ENCODE peak calls at places on chromosomes 11 and 22, in five cellular contexts. X, U, C, S and Z are unnamed samples.

GRCh38 chr11:111359223-111360149 is 19.6 kb downstream of the POU2AF1 start:
- DNase-seq in X (no peak), C (no peak), S (no peak), U (no peak), Z (no peak)

GRCh38 chr11:71251761-71252433 is 480 bp downstream of the SHANK2 start:
- DNase-seq in X (no peak), S (no peak), C (no peak), U (no peak), Z (no peak)

GRCh38 chr22:49244466-49245420 is 582.9 kb downstream of the BRD1 start:
- DNase-seq in C (no peak), X (no peak), U (no peak), S (no peak), Z (no peak)

GRCh38 chr11:9716275-9717039 is 52.6 kb downstream of the SWAP70 start:
- DNase-seq in U (no peak), C (no peak), S (no peak), X (peak), Z (peak)

GRCh38 chr22:49540571-49541450 is 286.9 kb downstream of the BRD1 start:
- DNase-seq in U (no peak), X (no peak), C (no peak), S (no peak), Z (no peak)

GRCh38 chr11:65032216-65032615 is 5.0 kb downstream of the SNX15 start:
- DNase-seq in U (no peak), S (no peak), C (no peak), X (no peak), Z (no peak)

GRCh38 chr11:133133053-133133452 is 399.2 kb downstream of the OPCML start:
- DNase-seq in C (no peak), S (no peak), U (no peak), X (no peak), Z (no peak)

GRCh38 chr11:118929496-118930151 is 3.9 kb upstream of the BCL9L start:
- DNase-seq in X (peak), U (peak), C (no peak), S (no peak), Z (peak)

GRCh38 chr11:16352707-16353106 is 3.6 kb downstream of the SOX6 start:
- DNase-seq in X (no peak), S (no peak), U (no peak), C (no peak), Z (no peak)

GRCh38 chr22:28560005-28560742 is 119.5 kb downstream of the TTC28 start:
- DNase-seq in S (no peak), U (no peak), C (no peak), X (peak), Z (no peak)

GRCh38 chr11:64619811-64620285 is 28.8 kb downstream of the SLC22A12 start:
- DNase-seq in X (peak), S (peak), C (no peak), U (no peak), Z (no peak)

GRCh38 chr11:126378763-126379162 is 23.3 kb downstream of the ST3GAL4 start:
- DNase-seq in S (no peak), X (peak), U (no peak), C (no peak), Z (no peak)

GRCh38 chr11:82229346-82229745 is 504.3 kb downstream of the FAM181B start:
- DNase-seq in X (peak), C (no peak), U (no peak), S (no peak), Z (no peak)

GRCh38 chr11:77073328-77074001 is 6.7 kb downstream of the CAPN5 start:
- DNase-seq in C (no peak), U (no peak), S (peak), X (peak), Z (no peak)

GRCh38 chr22:50621491-50621880 is 6.5 kb downstream of the ARSA start:
- DNase-seq in S (no peak), U (peak), C (no peak), X (no peak), Z (no peak)

GRCh38 chr11:44572884-44573283 is 7.4 kb downstream of the CD82 start:
- DNase-seq in U (no peak), C (no peak), X (no peak), S (no peak), Z (no peak)

GRCh38 chr11:70742553-70743291 is 344.4 kb downstream of the CTTN start:
- DNase-seq in S (no peak), X (no peak), C (no peak), U (no peak), Z (no peak)

GRCh38 chr11:111452146-111452545 is 60.0 kb downstream of the BTG4 start:
- DNase-seq in S (no peak), U (no peak), C (no peak), X (peak), Z (no peak)

GRCh38 chr22:17097062-17097461 is 12.3 kb downstream of the IL17RA start:
- DNase-seq in S (no peak), C (no peak), U (no peak), X (no peak), Z (no peak)

GRCh38 chr11:62958547-62959071 is 26.2 kb downstream of the SLC22A6 start:
- DNase-seq in U (no peak), S (peak), C (no peak), X (peak), Z (no peak)

GRCh38 chr22:47634342-47634741 is 871.9 kb downstream of the TBC1D22A start:
- DNase-seq in S (no peak), U (no peak), X (no peak), C (no peak), Z (no peak)

GRCh38 chr11:108697872-108698473 is 33.1 kb downstream of the DDX10 start:
- DNase-seq in U (peak), X (peak), S (peak), C (peak), Z (peak)

GRCh38 chr11:75510626-75511025 is 15.1 kb downstream of the GDPD5 start:
- DNase-seq in X (no peak), U (no peak), C (no peak), S (no peak), Z (no peak)

GRCh38 chr22:47131611-47132427 is 369.4 kb downstream of the TBC1D22A start:
- DNase-seq in U (no peak), C (no peak), X (no peak), S (no peak), Z (no peak)

GRCh38 chr11:122743949-122744876 is 88.7 kb downstream of the UBASH3B start:
- DNase-seq in S (no peak), C (no peak), U (peak), X (no peak), Z (peak)

GRCh38 chr11:123839131-123839530 is 33.0 kb upstream of the OR6M1 start:
- DNase-seq in C (no peak), X (no peak), U (no peak), S (no peak), Z (no peak)

GRCh38 chr11:119885067-119885466 is 156.1 kb upstream of the NECTIN1 start:
- DNase-seq in C (no peak), U (no peak), X (no peak), S (no peak), Z (no peak)

GRCh38 chr22:22422629-22423112 is 85.9 kb downstream of the ZNF280B start:
- DNase-seq in C (no peak), X (peak), U (peak), S (peak), Z (peak)
- TF ChIP-seq CTCF in C (peak), X (peak), U (peak), S (peak), Z (peak)

GRCh38 chr11:79159657-79160450 is 281.0 kb downstream of the TENM4 start:
- DNase-seq in C (no peak), S (no peak), X (peak), U (no peak), Z (no peak)
- TF ChIP-seq CTCF in C (peak), S (peak), X (peak), U (no peak), Z (no peak)

GRCh38 chr22:33710326-33710725 is 209.9 kb downstream of the LARGE1 start:
- DNase-seq in X (no peak), S (no peak), C (no peak), U (no peak), Z (no peak)
- TF ChIP-seq CTCF in X (no peak), S (no peak), C (no peak), U (no peak), Z (no peak)

GRCh38 chr11:46122955-46123354 is 1.7 kb upstream of the PHF21A start:
- DNase-seq in U (no peak), C (no peak), X (peak), S (no peak), Z (no peak)

GRCh38 chr11:46130286-46130937 is 9.2 kb upstream of the PHF21A start:
- DNase-seq in X (no peak), U (no peak), C (no peak), S (no peak), Z (no peak)

GRCh38 chr11:46129133-46129532 is 7.9 kb upstream of the PHF21A start:
- DNase-seq in X (no peak), S (no peak), C (no peak), U (no peak), Z (no peak)

GRCh38 chr11:46125284-46125683 is 4.0 kb upstream of the PHF21A start:
- DNase-seq in U (no peak), S (no peak), X (no peak), C (no peak), Z (no peak)

DNA sequence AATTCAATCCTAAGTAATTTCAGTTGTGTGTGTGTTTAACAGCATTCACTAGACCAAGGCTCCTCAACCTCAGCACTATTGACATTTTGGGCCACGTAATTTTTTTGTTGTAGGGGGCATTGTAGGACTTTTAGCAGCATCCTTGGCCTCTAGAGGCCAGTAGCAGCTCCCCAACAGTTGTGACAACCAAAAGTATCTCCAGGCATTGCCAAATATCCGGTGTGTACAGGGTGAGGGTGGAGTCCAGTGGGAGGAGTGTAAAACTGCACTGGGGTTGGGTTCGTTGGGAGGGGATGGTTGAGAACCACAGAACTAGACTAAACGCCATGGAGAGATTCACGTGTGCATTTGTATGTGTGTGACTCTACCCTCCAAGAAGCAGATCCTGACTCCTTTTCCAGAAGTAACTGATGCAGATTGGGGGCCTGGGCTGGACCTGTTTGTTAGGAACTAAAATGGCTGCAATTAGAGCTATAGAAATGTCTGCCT is 5.9 kb upstream of the PHF21A start:
- DNase-seq in U (peak), S (peak), C (no peak), X (peak), Z (peak)
- TF ChIP-seq CTCF in U (peak), S (peak), C (peak), X (peak), Z (peak)

GRCh38 chr22:30433227-30433626 is 7.7 kb downstream of the MTFP1 start:
- DNase-seq in S (no peak), U (no peak), C (no peak), X (no peak), Z (no peak)

GRCh38 chr22:30432096-30432495 is 6.5 kb downstream of the MTFP1 start:
- DNase-seq in X (no peak), U (no peak), C (no peak), S (no peak), Z (no peak)

GRCh38 chr22:30429887-30430286 is 4.3 kb downstream of the MTFP1 start:
- DNase-seq in X (no peak), U (no peak), C (no peak), S (no peak), Z (no peak)

GRCh38 chr22:30432520-30432919 is 7.0 kb downstream of the MTFP1 start:
- DNase-seq in U (no peak), X (no peak), C (no peak), S (no peak), Z (peak)

GRCh38 chr22:30430933-30431332 is 5.4 kb downstream of the MTFP1 start:
- DNase-seq in C (no peak), U (no peak), X (no peak), S (no peak), Z (no peak)
- TF ChIP-seq CTCF in C (no peak), U (no peak), X (peak), S (no peak), Z (no peak)

GRCh38 chr22:41327124-41327523 is 25.8 kb downstream of the ZC3H7B start:
- DNase-seq in X (no peak), U (no peak), S (no peak), C (no peak), Z (no peak)
- TF ChIP-seq CTCF in X (no peak), U (no peak), S (no peak), C (no peak), Z (no peak)

GRCh38 chr11:12064954-12065280 is 45.5 kb upstream of the MICAL2 start:
- DNase-seq in S (no peak), U (no peak), C (no peak), X (no peak), Z (no peak)
- TF ChIP-seq CTCF in S (no peak), U (no peak), C (no peak), X (no peak), Z (no peak)

GRCh38 chr22:20748820-20749428 is 25.0 kb upstream of the SERPIND1 start:
- DNase-seq in X (peak), S (no peak), U (no peak), C (no peak), Z (no peak)
- TF ChIP-seq CTCF in X (no peak), S (no peak), U (no peak), C (no peak), Z (no peak)

GRCh38 chr11:106077609-106078517 is at the start of gene AASDHPPT:
- DNase-seq in C (peak), X (peak), S (no peak), U (no peak), Z (no peak)
- TF ChIP-seq CTCF in C (no peak), X (no peak), S (no peak), U (no peak), Z (no peak)

DNA sequence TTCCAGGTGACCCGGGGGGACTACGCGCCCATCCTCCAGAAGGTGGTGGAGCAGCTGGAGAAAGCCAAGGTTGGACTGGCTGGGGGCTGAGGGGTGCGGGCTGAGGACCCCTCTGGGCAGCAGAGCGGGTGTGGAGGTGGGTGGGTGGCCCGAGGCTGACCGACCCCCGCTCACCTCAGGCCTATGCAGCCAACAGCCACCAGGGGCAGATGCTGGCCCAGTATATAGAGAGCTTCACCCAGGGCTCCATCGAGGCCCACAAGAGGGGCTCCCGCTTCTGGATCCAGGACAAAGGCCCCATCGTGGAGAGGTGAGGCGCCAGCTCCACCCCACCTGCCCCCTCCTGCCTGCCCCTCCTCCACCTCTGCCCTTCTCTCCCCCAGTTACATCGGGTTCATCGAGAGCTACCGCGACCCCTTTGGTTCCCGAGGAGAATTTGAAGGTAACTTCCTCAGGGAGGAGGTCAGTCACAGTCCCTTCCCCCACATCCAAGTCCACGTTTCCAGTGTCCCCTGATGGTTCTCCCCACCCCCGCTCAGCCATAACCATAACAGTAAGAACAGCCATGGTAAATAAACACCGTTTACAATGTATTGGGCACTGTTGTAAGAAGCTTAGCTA is 11.2 kb downstream of the DPP3 start:
- DNase-seq in U (no peak), C (no peak), S (no peak), X (no peak), Z (no peak)
- TF ChIP-seq CTCF in U (no peak), C (peak), S (peak), X (peak), Z (peak)